ENCODE peak calls at places on chromosomes 1 and 21, in six cellular contexts. V is neural progenitor cell, K is heart right ventricle, D is thyroid gland, F is transverse colon, W is aorta. A is an unnamed sample.

GRCh38 chr1:206814716-206815341 is 42.5 kb upstream of the IL10 start:
- DNase-seq in D (peak; percentile 87), K (peak; percentile 34), V (no peak), W (no peak), F (no peak), A (no peak)

GRCh38 chr21:45427331-45428271 is 22.6 kb downstream of the COL18A1 start:
- DNase-seq in K (no peak), D (peak; percentile 66), W (peak; percentile 90), V (peak; percentile 59), F (peak; percentile 50), A (no peak)

GRCh38 chr1:216910081-216910840 is 187.0 kb upstream of the ESRRG start:
- DNase-seq in F (no peak), K (no peak), W (no peak), V (no peak), D (no peak), A (no peak)

GRCh38 chr1:203271018-203271743 is 34.1 kb upstream of the BTG2 start:
- DNase-seq in V (peak; percentile 69), K (no peak), D (peak; percentile 86), W (peak; percentile 83), F (peak; percentile 81), A (peak; percentile 84)

GRCh38 chr21:43211085-43212071 is 42.6 kb downstream of the CRYAA start:
- DNase-seq in D (peak; percentile 76), F (peak; percentile 79), W (no peak), K (peak; percentile 55), V (peak; percentile 60), A (peak; percentile 72)

GRCh38 chr1:147625274-147625986 is 44.9 kb downstream of the ACP6 start:
- DNase-seq in D (no peak), W (no peak), V (no peak), F (no peak), K (no peak), A (no peak)

GRCh38 chr1:228037401-228038386 is 30.9 kb downstream of the WNT3A start:
- DNase-seq in D (no peak), K (no peak), V (peak; percentile 86), W (peak; percentile 44), F (no peak), A (no peak)

GRCh38 chr1:228145050-228145343 is 4.7 kb upstream of the GJC2 start:
- DNase-seq in K (no peak), V (no peak), F (no peak), W (no peak), D (no peak), A (no peak)

GRCh38 chr1:192516776-192517297 is 58.7 kb upstream of the RGS1 start:
- DNase-seq in F (peak; percentile 36), K (no peak), V (peak; percentile 13), W (no peak), D (no peak), A (no peak)

GRCh38 chr1:11059166-11059989 is 440 bp downstream of the SRM start:
- DNase-seq in F (peak; percentile 21), W (no peak), K (no peak), D (peak; percentile 8), V (no peak), A (no peak)

GRCh38 chr1:37485902-37486679 is 11.7 kb downstream of the ZC3H12A start:
- DNase-seq in V (no peak), F (no peak), D (no peak), K (no peak), W (no peak), A (no peak)

GRCh38 chr21:33117268-33117888 is 47.4 kb downstream of the OLIG1 start:
- DNase-seq in V (no peak), W (no peak), D (no peak), K (no peak), F (no peak), A (no peak)

GRCh38 chr1:153790282-153790995 is 15.2 kb downstream of the SLC27A3 start:
- DNase-seq in F (peak; percentile 69), D (peak; percentile 41), K (peak; percentile 77), W (peak; percentile 91), V (no peak), A (peak; percentile 62)

GRCh38 chr1:4694492-4694891 is 40.1 kb downstream of the AJAP1 start:
- DNase-seq in K (no peak), W (no peak), F (no peak), V (no peak), D (no peak), A (no peak)

GRCh38 chr21:38758815-38759214 is 46.9 kb upstream of the ETS2 start:
- DNase-seq in K (no peak), F (no peak), V (no peak), D (no peak), W (no peak), A (no peak)

GRCh38 chr1:56284933-56285332 is 294.4 kb downstream of the PLPP3 start:
- DNase-seq in D (no peak), F (no peak), V (peak; percentile 11), K (no peak), W (no peak), A (no peak)

GRCh38 chr1:239511865-239512264 is 125.5 kb downstream of the CHRM3 start:
- DNase-seq in W (no peak), V (peak; percentile 80), F (no peak), K (no peak), D (no peak), A (no peak)

GRCh38 chr1:39168301-39169080 is 36.0 kb upstream of the MACF1 start:
- DNase-seq in V (no peak), F (no peak), K (no peak), D (no peak), W (no peak), A (no peak)

GRCh38 chr1:6263716-6264115 is 2.8 kb upstream of the GPR153 start:
- DNase-seq in K (no peak), W (no peak), F (no peak), D (no peak), V (no peak), A (no peak)

GRCh38 chr1:191579019-191579418 is 579.2 kb upstream of the RGS18 start:
- DNase-seq in W (no peak), K (no peak), F (no peak), V (no peak), D (no peak), A (no peak)

GRCh38 chr1:247370786-247371732 is 39.4 kb upstream of the ZNF496 start:
- DNase-seq in K (no peak), V (no peak), F (peak; percentile 11), D (no peak), W (no peak), A (no peak)

GRCh38 chr1:18943914-18944572 is 12.4 kb downstream of the IFFO2 start:
- DNase-seq in V (no peak), K (no peak), F (no peak), W (no peak), D (no peak), A (no peak)

GRCh38 chr1:16727190-16728111 is 12.9 kb upstream of the RNU1-4 start:
- DNase-seq in D (peak; percentile 4), W (peak; percentile 60), K (peak; percentile 24), V (peak; percentile 57), F (peak; percentile 14), A (peak; percentile 57)

GRCh38 chr1:229893762-229894444 is 173.1 kb upstream of the GALNT2 start:
- DNase-seq in F (no peak), D (no peak), V (no peak), W (no peak), K (no peak), A (no peak)

DNA sequence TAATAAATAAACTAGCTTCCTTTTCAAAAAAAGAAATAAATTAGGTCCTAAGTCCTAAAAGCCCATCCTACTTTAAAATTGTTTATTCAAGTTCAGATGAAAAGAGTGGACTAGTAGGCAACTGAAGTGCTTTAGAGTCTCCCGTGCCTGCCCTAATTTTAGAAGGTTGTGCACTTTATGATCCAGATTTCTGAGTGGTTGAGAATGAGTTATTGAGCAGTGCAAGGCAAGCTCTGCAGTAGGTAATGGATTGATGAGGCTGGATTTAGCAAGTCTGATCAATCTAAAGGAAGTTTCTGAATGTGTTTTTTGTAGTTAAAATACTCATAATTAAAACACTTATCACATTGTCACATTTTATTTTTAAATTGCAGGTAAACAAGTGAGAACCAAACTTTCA is 13.0 kb downstream of the GGPS1 start:
- DNase-seq in V (no peak), F (no peak), K (no peak), W (no peak), D (no peak), A (no peak)
- H3K36me3 ChIP-seq in V (peaks cover 8% of the 10 kb centered on the region), F (peaks cover 19% of the 10 kb centered on the region), K (peaks cover 86% of the 10 kb centered on the region), W (no peaks in the 10 kb centered on the region), D (peaks cover 11% of the 10 kb centered on the region), A (peaks cover 17% of the 10 kb centered on the region)

GRCh38 chr1:109350182-109350581 is 43.4 kb upstream of the MYBPHL start:
- DNase-seq in W (no peak), K (no peak), D (no peak), V (peak; percentile 81), F (no peak), A (no peak)
- H3K36me3 ChIP-seq in W (peaks cover 2% of the 10 kb centered on the region), K (peaks cover 99% of the 10 kb centered on the region), D (peaks cover 18% of the 10 kb centered on the region), V (no peaks in the 10 kb centered on the region), F (peaks cover 25% of the 10 kb centered on the region), A (peaks cover 11% of the 10 kb centered on the region)

GRCh38 chr1:156268336-156268735 is 14.3 kb downstream of the SMG5 start:
- DNase-seq in W (no peak), D (no peak), F (no peak), V (no peak), K (no peak), A (no peak)

GRCh38 chr1:156270314-156270713 is 12.3 kb downstream of the SMG5 start:
- DNase-seq in K (no peak), W (no peak), V (no peak), F (no peak), D (no peak), A (no peak)

GRCh38 chr1:156263288-156263655 is 15.4 kb upstream of the PAQR6 start:
- DNase-seq in W (no peak), D (no peak), V (no peak), K (no peak), F (no peak), A (no peak)

GRCh38 chr1:156262461-156263287 is 14.8 kb upstream of the PAQR6 start:
- DNase-seq in D (no peak), V (no peak), F (no peak), K (no peak), W (no peak), A (no peak)

DNA sequence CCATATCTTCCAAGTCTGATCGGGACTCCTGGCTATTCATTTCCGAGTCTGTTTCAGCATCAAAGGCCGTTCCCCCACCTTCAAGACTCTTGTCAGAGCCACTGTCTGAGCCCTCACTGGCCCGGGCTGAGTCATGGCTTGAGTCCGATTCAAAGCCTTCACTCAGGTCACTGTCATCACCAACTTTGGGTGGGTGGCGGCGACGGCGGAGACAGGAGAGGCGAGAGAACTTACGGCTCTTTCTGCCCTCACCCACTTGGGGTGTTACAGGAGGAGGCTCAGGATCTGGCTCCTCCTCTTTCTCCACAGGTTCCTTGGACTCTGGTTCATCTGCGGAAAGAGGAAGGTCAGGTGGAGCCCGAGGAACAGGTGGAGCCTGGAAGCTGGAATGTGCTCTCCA is 16.6 kb downstream of the SMG5 start:
- DNase-seq in D (no peak), W (no peak), K (no peak), V (no peak), F (no peak), A (no peak)
- H3K36me3 ChIP-seq in D (peaks cover 71% of the 10 kb centered on the region), W (peaks cover 6% of the 10 kb centered on the region), K (peaks cover 99% of the 10 kb centered on the region), V (peaks cover 5% of the 10 kb centered on the region), F (peaks cover 72% of the 10 kb centered on the region), A (peaks cover 32% of the 10 kb centered on the region)

GRCh38 chr1:186391841-186392240 is 16.2 kb downstream of the ODR4 start:
- DNase-seq in V (no peak), W (no peak), K (no peak), F (no peak), D (no peak), A (no peak)

GRCh38 chr1:186386725-186387383 is 11.2 kb downstream of the ODR4 start:
- DNase-seq in D (no peak), W (no peak), V (no peak), K (no peak), F (no peak), A (no peak)

GRCh38 chr1:186390925-186391324 is 15.3 kb downstream of the ODR4 start:
- DNase-seq in D (no peak), W (no peak), F (no peak), K (no peak), V (no peak), A (no peak)
- H3K36me3 ChIP-seq in D (peaks cover 43% of the 10 kb centered on the region), W (no peaks in the 10 kb centered on the region), F (peaks cover 78% of the 10 kb centered on the region), K (peaks cover 94% of the 10 kb centered on the region), V (peaks cover 15% of the 10 kb centered on the region), A (peaks cover 16% of the 10 kb centered on the region)